ENCODE peak calls at places on chromosome 14, in seven cellular contexts. Z, J, L, N, Y, P and W are unnamed samples.

GRCh38 chr14:80055912-80056801 is 155.1 kb downstream of the DIO2 start:
- DNase-seq in Z (peak), J (no peak), L (peak), N (peak), Y (peak), P (no peak), W (no peak)

GRCh38 chr14:77003960-77004710 is 24.4 kb downstream of the IRF2BPL start:
- DNase-seq in Z (no peak), J (no peak), L (no peak), N (no peak), Y (no peak), P (no peak), W (no peak)

GRCh38 chr14:37089410-37089809 is 83.0 kb downstream of the SLC25A21 start:
- DNase-seq in Z (no peak), J (no peak), L (peak), N (no peak), Y (no peak), P (no peak), W (no peak)

GRCh38 chr14:33814010-33814409 is 136.9 kb downstream of the EGLN3 start:
- DNase-seq in Z (no peak), J (no peak), L (no peak), N (no peak), Y (no peak), P (no peak), W (no peak)

GRCh38 chr14:51121096-51121495 is 26.2 kb upstream of the TRIM9 start:
- DNase-seq in Z (no peak), J (no peak), L (no peak), N (no peak), Y (no peak), P (no peak), W (no peak)

GRCh38 chr14:99660006-99660566 is 15.2 kb downstream of the HHIPL1 start:
- DNase-seq in Z (no peak), J (no peak), L (no peak), N (no peak), Y (no peak), P (no peak), W (no peak)

GRCh38 chr14:92693998-92694780 is 54.2 kb downstream of the LGMN start:
- DNase-seq in Z (peak), J (no peak), L (no peak), N (no peak), Y (no peak), P (no peak), W (no peak)

GRCh38 chr14:98069712-98070133 is 1202.3 kb downstream of the BCL11B start:
- DNase-seq in Z (peak), J (no peak), L (no peak), N (no peak), Y (peak), P (no peak), W (no peak)

GRCh38 chr14:99181804-99182520 is 90.0 kb downstream of the BCL11B start:
- DNase-seq in Z (no peak), J (no peak), L (no peak), N (no peak), Y (no peak), P (no peak), W (no peak)

GRCh38 chr14:103685276-103686211 is 29.7 kb downstream of the XRCC3 start:
- DNase-seq in Z (no peak), J (no peak), L (no peak), N (no peak), Y (no peak), P (no peak), W (no peak)

GRCh38 chr14:77221241-77221871 is 39.8 kb downstream of the TMEM63C start:
- DNase-seq in Z (no peak), J (no peak), L (no peak), N (no peak), Y (no peak), P (no peak), W (no peak)

GRCh38 chr14:103638594-103638993 is 9.6 kb downstream of the KLC1 start:
- DNase-seq in Z (no peak), J (no peak), L (no peak), N (no peak), Y (no peak), P (no peak), W (no peak)

GRCh38 chr14:89956294-89957009 is 725 bp downstream of the TDP1 start:
- DNase-seq in Z (peak), J (peak), L (peak), N (no peak), Y (no peak), P (peak), W (peak)

GRCh38 chr14:64279719-64280668 is 14.2 kb downstream of the ESR2 start:
- DNase-seq in Z (no peak), J (no peak), L (peak), N (no peak), Y (no peak), P (no peak), W (no peak)

GRCh38 chr14:103542545-103543088 is 13.6 kb downstream of the TRMT61A start:
- DNase-seq in Z (no peak), J (no peak), L (no peak), N (peak), Y (no peak), P (no peak), W (no peak)

GRCh38 chr14:84399296-84399910 is 1130.5 kb upstream of the FLRT2 start:
- DNase-seq in Z (no peak), J (no peak), L (no peak), N (no peak), Y (no peak), P (no peak), W (no peak)

GRCh38 chr14:99270491-99271287 is 1.3 kb downstream of the BCL11B start:
- DNase-seq in Z (no peak), J (no peak), L (no peak), N (peak), Y (no peak), P (no peak), W (no peak)

DNA sequence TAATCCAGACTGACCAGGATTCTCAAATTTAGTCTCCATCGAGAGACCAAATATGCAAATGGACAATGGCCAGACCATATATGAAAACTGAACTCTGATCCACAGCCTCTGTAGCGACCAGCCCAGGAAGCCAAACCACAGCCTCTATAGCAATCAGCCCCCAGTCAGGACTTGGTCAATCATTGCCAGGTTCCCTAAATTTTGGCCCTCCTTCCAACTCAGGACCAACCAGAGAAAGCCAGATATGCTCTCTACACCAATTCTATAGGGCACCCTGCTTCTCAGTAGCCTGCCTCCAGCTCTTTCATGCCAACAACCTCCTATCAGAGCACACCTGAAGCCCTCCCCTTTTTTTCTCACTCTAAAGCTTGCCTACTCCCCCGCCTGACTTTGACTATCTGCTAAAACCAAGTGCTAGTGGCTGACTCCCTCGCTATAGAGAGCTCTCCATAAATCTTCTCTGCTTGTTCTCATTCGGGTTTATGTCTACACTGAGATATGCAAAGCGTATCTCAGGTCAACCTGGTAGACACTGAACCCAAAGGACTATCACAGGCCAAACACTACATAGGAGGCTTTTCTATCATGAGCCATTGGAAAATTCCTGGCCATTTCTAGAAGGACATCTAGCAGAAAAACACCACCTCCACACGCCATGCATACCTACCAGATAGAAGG is 110.5 kb upstream of the FUT8 start:
- DNase-seq in Z (peak), J (no peak), L (peak), N (no peak), Y (no peak), P (peak), W (no peak)
- TF ChIP-seq TAF1 in Z (peak), J (peak), L (no peak), N (no peak), Y (no peak), P (peak), W (peak)

DNA sequence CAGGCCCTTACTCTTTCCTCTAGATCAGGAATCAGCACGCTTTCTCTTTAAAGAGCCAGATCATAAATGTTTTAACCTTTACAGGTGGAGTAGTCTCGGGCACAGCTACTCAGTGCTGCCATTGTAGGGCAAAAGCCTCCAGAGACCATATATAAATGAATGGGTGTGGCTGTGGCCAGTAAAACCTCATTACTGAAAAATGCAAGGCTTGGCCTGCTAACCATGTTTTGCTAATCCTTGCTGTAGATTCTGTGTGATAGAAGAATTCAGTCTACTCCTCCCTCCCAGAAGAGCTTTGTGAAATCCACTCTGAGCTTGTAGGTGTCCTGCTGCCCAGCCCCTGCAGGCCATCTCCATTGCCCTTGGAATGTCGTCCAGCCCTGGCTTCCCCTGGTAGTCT is 58.1 kb downstream of the HSP90AA1 start:
- DNase-seq in Z (no peak), J (no peak), L (no peak), N (no peak), Y (no peak), P (no peak), W (no peak)
- TF ChIP-seq TAF1 in Z (no peak), J (no peak), L (no peak), N (no peak), Y (no peak), P (no peak), W (no peak)

GRCh38 chr14:32255855-32256254 is 52.8 kb upstream of the RNU6-8 start:
- DNase-seq in Z (no peak), J (no peak), L (no peak), N (no peak), Y (no peak), P (no peak), W (no peak)

GRCh38 chr14:32256606-32257005 is 53.5 kb upstream of the RNU6-8 start:
- DNase-seq in Z (no peak), J (no peak), L (no peak), N (no peak), Y (no peak), P (no peak), W (no peak)

GRCh38 chr14:32258574-32258973 is 55.5 kb upstream of the RNU6-8 start:
- DNase-seq in Z (no peak), J (no peak), L (no peak), N (no peak), Y (no peak), P (no peak), W (no peak)

GRCh38 chr14:32252030-32252670 is 49.1 kb upstream of the RNU6-8 start:
- DNase-seq in Z (peak), J (peak), L (peak), N (peak), Y (no peak), P (peak), W (peak)

GRCh38 chr14:32254952-32255679 is 52.0 kb upstream of the RNU6-8 start:
- DNase-seq in Z (peak), J (no peak), L (peak), N (peak), Y (no peak), P (no peak), W (peak)
- TF ChIP-seq TAF1 in Z (no peak), J (no peak), L (no peak), N (no peak), Y (no peak), P (no peak), W (no peak)

GRCh38 chr14:28757790-28758189 is 8.8 kb upstream of the FOXG1 start:
- DNase-seq in Z (no peak), J (no peak), L (no peak), N (no peak), Y (no peak), P (no peak), W (no peak)

GRCh38 chr14:28758253-28758915 is 8.2 kb upstream of the FOXG1 start:
- DNase-seq in Z (no peak), J (no peak), L (no peak), N (no peak), Y (no peak), P (no peak), W (no peak)

GRCh38 chr14:28760431-28760996 is 6.1 kb upstream of the FOXG1 start:
- DNase-seq in Z (no peak), J (no peak), L (no peak), N (no peak), Y (no peak), P (no peak), W (no peak)

GRCh38 chr14:28759658-28760313 is 6.8 kb upstream of the FOXG1 start:
- DNase-seq in Z (no peak), J (no peak), L (no peak), N (no peak), Y (no peak), P (no peak), W (no peak)

DNA sequence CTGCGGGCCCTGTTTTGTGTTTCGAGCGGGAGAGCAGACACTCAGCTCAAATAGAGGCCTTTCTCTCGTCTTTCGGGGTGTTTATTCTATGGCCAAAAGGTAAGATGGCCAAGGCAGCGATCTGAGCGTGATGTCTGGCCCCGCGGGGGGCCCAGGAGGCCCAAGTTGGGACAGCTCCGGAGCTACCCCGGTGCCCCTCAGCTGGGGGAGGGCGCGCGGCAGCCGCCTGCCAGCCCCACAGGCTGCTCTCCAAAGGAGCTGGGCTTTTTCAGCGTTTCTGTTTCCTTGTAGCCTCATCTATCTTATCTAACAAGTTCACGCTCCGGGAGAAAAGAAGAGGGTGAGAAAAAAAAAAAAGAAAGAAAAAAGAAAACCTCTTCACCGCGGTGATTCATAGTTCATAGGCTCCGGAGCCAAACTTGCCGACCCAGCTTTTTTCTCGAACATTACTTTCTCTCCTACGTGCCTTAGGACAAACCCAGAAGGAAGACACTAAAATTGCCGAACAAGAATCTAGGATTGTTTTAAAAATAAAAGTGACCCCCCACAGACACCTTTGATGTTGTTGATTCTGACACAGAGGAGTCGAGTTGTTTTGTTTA is 7.4 kb upstream of the FOXG1 start:
- DNase-seq in Z (no peak), J (no peak), L (no peak), N (no peak), Y (no peak), P (no peak), W (no peak)
- TF ChIP-seq TAF1 in Z (no peak), J (no peak), L (no peak), N (no peak), Y (no peak), P (no peak), W (no peak)

GRCh38 chr14:75711134-75711795 is 50.2 kb downstream of the TTLL5 start:
- DNase-seq in Z (peak), J (no peak), L (peak), N (peak), Y (no peak), P (no peak), W (peak)
- TF ChIP-seq TAF1 in Z (no peak), J (no peak), L (no peak), N (no peak), Y (no peak), P (no peak), W (no peak)

GRCh38 chr14:105867961-105868599 is 341.7 kb downstream of the TMEM121 start:
- DNase-seq in Z (no peak), J (no peak), L (no peak), N (no peak), Y (no peak), P (no peak), W (no peak)
- TF ChIP-seq TAF1 in Z (no peak), J (no peak), L (no peak), N (no peak), Y (no peak), P (no peak), W (no peak)

GRCh38 chr14:75522224-75522764 is at the start of gene BATF:
- DNase-seq in Z (no peak), J (peak), L (no peak), N (no peak), Y (no peak), P (no peak), W (peak)
- TF ChIP-seq TAF1 in Z (no peak), J (peak), L (no peak), N (no peak), Y (no peak), P (peak), W (peak)

GRCh38 chr14:69636051-69636639 is 24.7 kb downstream of the SUSD6 start:
- DNase-seq in Z (no peak), J (no peak), L (no peak), N (no peak), Y (no peak), P (no peak), W (no peak)
- TF ChIP-seq TAF1 in Z (no peak), J (no peak), L (no peak), N (no peak), Y (no peak), P (no peak), W (no peak)

GRCh38 chr14:24741871-24742270 is 107.9 kb upstream of the GZMB start:
- DNase-seq in Z (no peak), J (no peak), L (no peak), N (no peak), Y (no peak), P (no peak), W (no peak)
- TF ChIP-seq TAF1 in Z (no peak), J (no peak), L (no peak), N (no peak), Y (no peak), P (no peak), W (no peak)